ENCODE peak calls at places on chromosomes 1 and 21, in seven cellular contexts. A is uterus; D is dermis microvascular lymphatic vessel endothelial cell; X is thoracic aorta; O is NCI-H2081; T is activated CD8-positive, alpha-beta T cell treated with anti-CD3 and anti-CD28 coated beads, Interleukin-2, amount 10 ng/mL, durations not matched to agents 7 days and 5 days; C is stimulated activated effector memory CD8-positive, alpha-beta T cell treated with anti-CD3 and anti-CD28 coated beads, Interleukin-12 subunit alpha, Interleukin-12 subunit beta, amount 100 ng/mL, for 72 hours. V is an unnamed sample.

GRCh38 chr1:45230537-45230936 is 24.1 kb upstream of the ZSWIM5 start:
- DNase-seq in T (no peak), A (no peak), O (no peak), C (no peak), X (no peak), D (no peak), V (no peak)

GRCh38 chr1:59520759-59521442 is 224.0 kb downstream of the FGGY start:
- DNase-seq in X (no peak), O (no peak), T (no peak), C (no peak), A (peak; percentile 71), D (peak; percentile 64), V (peak; percentile 27)

GRCh38 chr1:16075337-16076002 is 2.0 kb upstream of the FAM131C start:
- DNase-seq in C (no peak), T (no peak), D (no peak), O (no peak), A (peak; percentile 87), X (peak; percentile 47), V (peak; percentile 47)

GRCh38 chr21:29382029-29382654 is 83.4 kb downstream of the BACH1 start:
- DNase-seq in A (no peak), D (no peak), C (no peak), T (no peak), O (no peak), X (no peak), V (no peak)

GRCh38 chr1:91092503-91092902 is 70.7 kb upstream of the ZNF644 start:
- DNase-seq in T (no peak), D (peak; percentile 75), A (no peak), O (no peak), X (no peak), C (no peak), V (no peak)

GRCh38 chr1:243819438-243819839 is 30.6 kb downstream of the AKT3 start:
- DNase-seq in A (no peak), C (no peak), O (no peak), X (no peak), D (no peak), T (no peak), V (no peak)

GRCh38 chr1:232182206-232182605 is 447.7 kb downstream of the SIPA1L2 start:
- DNase-seq in C (no peak), T (no peak), X (no peak), O (no peak), D (no peak), A (no peak), V (no peak)

GRCh38 chr1:1282998-1283397 is 2.8 kb downstream of the SCNN1D start:
- DNase-seq in T (no peak), D (peak; percentile 24), O (no peak), C (no peak), X (no peak), A (no peak), V (no peak)

GRCh38 chr1:76770979-76771378 is 96.3 kb upstream of the ST6GALNAC5 start:
- DNase-seq in C (no peak), X (no peak), T (no peak), A (no peak), O (peak; percentile 4), D (no peak), V (no peak)

GRCh38 chr1:234611799-234612351 is 1.9 kb upstream of the IRF2BP2 start:
- DNase-seq in O (no peak), X (no peak), C (peak; percentile 65), A (peak; percentile 56), D (no peak), T (peak; percentile 36), V (peak; percentile 29)

GRCh38 chr1:177959793-177960515 is 9.9 kb downstream of the SEC16B start:
- DNase-seq in T (no peak), X (no peak), A (no peak), D (peak; percentile 51), O (no peak), C (no peak), V (peak; percentile 17)

GRCh38 chr1:7293702-7294630 is 477.1 kb upstream of the VAMP3 start:
- DNase-seq in D (no peak), O (no peak), T (peak; percentile 11), A (no peak), X (no peak), C (no peak), V (no peak)

GRCh38 chr1:28509705-28510349 is 4.0 kb downstream of the RCC1 start:
- DNase-seq in D (peak; percentile 42), T (no peak), O (no peak), X (no peak), C (peak; percentile 62), A (no peak), V (peak; percentile 24)

GRCh38 chr1:3911521-3911845 is 11.4 kb upstream of the C1orf174 start:
- DNase-seq in A (no peak), C (no peak), X (no peak), T (no peak), D (no peak), O (no peak), V (no peak)

GRCh38 chr1:22048351-22049192 is 3.9 kb upstream of the CDC42 start:
- DNase-seq in A (no peak), D (no peak), C (no peak), T (no peak), O (no peak), X (no peak), V (peak; percentile 65)

GRCh38 chr1:195981448-195982139 is 626.6 kb downstream of the KCNT2 start:
- DNase-seq in X (no peak), A (no peak), C (no peak), T (no peak), O (no peak), D (no peak), V (no peak)

GRCh38 chr1:184754479-184755225 is at the start of gene EDEM3:
- DNase-seq in X (peak; percentile 98), C (peak; percentile 96), A (peak; percentile 98), O (peak; percentile 100), D (peak; percentile 100), T (peak; percentile 99), V (peak; percentile 99)

V was measured in fibroblast of gingiva.